ENCODE peak calls at places on chromosomes 12 and 14, in seven cellular contexts. Y, M, V, N, U, F and S are unnamed samples.

GRCh38 chr14:42550282-42550681 is 943.6 kb downstream of the LRFN5 start:
- DNase-seq in Y (no peak), M (no peak), V (no peak), N (no peak), U (no peak), F (no peak), S (no peak)

GRCh38 chr12:90585640-90586304 is 369.2 kb downstream of the CCER1 start:
- DNase-seq in Y (no peak), M (no peak), V (no peak), N (no peak), U (no peak), F (no peak), S (no peak)

GRCh38 chr12:110039085-110039807 is 9.1 kb downstream of the C12orf76 start:
- DNase-seq in Y (no peak), M (peak; percentile 98), V (no peak), N (no peak), U (no peak), F (no peak), S (peak; percentile 99)

GRCh38 chr14:30330452-30330851 is 228.5 kb upstream of the G2E3 start:
- DNase-seq in Y (no peak), M (peak; percentile 40), V (no peak), N (no peak), U (no peak), F (no peak), S (no peak)

GRCh38 chr12:43896496-43896895 is 60.6 kb downstream of the TMEM117 start:
- DNase-seq in Y (no peak), M (no peak), V (no peak), N (no peak), U (no peak), F (no peak), S (no peak)

GRCh38 chr12:24797901-24798300 is 151.0 kb downstream of the BCAT1 start:
- DNase-seq in Y (no peak), M (no peak), V (no peak), N (no peak), U (no peak), F (no peak), S (no peak)

GRCh38 chr12:124764451-124764850 is 99.2 kb downstream of the SCARB1 start:
- DNase-seq in Y (peak; percentile 61), M (peak; percentile 86), V (peak; percentile 25), N (peak; percentile 75), U (no peak), F (peak; percentile 86), S (no peak)

GRCh38 chr12:92107094-92107493 is 38.6 kb downstream of the BTG1 start:
- DNase-seq in Y (no peak), M (no peak), V (no peak), N (no peak), U (no peak), F (no peak), S (no peak)

GRCh38 chr12:12990700-12991468 is 9.2 kb downstream of the HEBP1 start:
- DNase-seq in Y (no peak), M (no peak), V (no peak), N (peak; percentile 25), U (no peak), F (no peak), S (no peak)

GRCh38 chr14:68705741-68706283 is 87.1 kb downstream of the ZFP36L1 start:
- DNase-seq in Y (no peak), M (no peak), V (no peak), N (no peak), U (no peak), F (no peak), S (no peak)

GRCh38 chr12:6855322-6855721 is 3.4 kb downstream of the USP5 start:
- DNase-seq in Y (no peak), M (no peak), V (no peak), N (no peak), U (no peak), F (no peak), S (no peak)

GRCh38 chr12:94145231-94145979 is 3.0 kb upstream of the PLXNC1 start:
- DNase-seq in Y (no peak), M (peak; percentile 61), V (peak; percentile 22), N (no peak), U (no peak), F (no peak), S (no peak)
- H3K27me3 ChIP-seq in Y (peaks cover 23% of the 10 kb centered on the region), M (peaks cover 66% of the 10 kb centered on the region), V (no peaks in the 10 kb centered on the region), N (peaks cover 34% of the 10 kb centered on the region), U (peaks cover 24% of the 10 kb centered on the region), F (no peaks in the 10 kb centered on the region), S (peaks cover 12% of the 10 kb centered on the region)

DNA sequence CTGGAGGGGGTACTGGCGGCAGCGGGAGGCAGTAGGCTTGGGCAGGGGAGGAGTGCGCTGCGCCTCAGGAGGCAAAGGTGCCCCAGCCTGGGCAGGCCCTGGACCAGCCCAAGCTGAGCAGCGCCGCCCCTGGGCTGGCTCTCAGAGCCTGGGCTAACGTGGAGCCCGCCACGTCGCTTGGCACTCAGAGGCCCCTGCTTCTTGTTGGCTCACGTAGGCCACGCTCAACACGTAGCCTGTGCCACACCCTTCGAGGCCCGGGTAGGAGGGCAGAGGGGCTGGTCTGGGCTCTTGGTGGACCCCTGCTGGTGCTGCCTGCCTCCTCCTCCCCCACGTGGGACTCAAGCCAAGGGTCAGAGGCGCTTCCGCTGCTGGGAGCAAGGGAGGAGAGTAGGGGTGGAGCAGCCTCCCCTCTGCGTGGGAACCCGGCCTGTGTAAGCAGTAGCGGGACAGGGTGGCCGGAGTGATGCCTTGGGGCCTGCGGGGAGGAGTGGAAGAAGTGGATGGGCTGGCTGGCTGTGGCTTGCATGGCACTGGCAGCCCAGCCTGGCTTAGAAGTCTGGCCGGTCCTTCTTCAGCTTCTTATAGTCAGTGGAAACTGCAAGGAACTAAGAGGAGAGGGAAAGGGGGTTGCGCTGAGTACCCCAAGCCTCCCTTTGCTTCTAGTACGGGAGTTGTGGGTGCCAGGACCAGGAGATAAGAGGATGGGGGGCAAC is 5.7 kb downstream of the SHMT2 start:
- DNase-seq in Y (peak; percentile 77), M (no peak), V (no peak), N (no peak), U (peak; percentile 84), F (peak; percentile 89), S (peak; percentile 63)
- H3K27me3 ChIP-seq in Y (peaks cover 55% of the 10 kb centered on the region), M (no peaks in the 10 kb centered on the region), V (peaks cover 15% of the 10 kb centered on the region), N (no peaks in the 10 kb centered on the region), U (peaks cover 52% of the 10 kb centered on the region), F (no peaks in the 10 kb centered on the region), S (peaks cover 4% of the 10 kb centered on the region)

DNA sequence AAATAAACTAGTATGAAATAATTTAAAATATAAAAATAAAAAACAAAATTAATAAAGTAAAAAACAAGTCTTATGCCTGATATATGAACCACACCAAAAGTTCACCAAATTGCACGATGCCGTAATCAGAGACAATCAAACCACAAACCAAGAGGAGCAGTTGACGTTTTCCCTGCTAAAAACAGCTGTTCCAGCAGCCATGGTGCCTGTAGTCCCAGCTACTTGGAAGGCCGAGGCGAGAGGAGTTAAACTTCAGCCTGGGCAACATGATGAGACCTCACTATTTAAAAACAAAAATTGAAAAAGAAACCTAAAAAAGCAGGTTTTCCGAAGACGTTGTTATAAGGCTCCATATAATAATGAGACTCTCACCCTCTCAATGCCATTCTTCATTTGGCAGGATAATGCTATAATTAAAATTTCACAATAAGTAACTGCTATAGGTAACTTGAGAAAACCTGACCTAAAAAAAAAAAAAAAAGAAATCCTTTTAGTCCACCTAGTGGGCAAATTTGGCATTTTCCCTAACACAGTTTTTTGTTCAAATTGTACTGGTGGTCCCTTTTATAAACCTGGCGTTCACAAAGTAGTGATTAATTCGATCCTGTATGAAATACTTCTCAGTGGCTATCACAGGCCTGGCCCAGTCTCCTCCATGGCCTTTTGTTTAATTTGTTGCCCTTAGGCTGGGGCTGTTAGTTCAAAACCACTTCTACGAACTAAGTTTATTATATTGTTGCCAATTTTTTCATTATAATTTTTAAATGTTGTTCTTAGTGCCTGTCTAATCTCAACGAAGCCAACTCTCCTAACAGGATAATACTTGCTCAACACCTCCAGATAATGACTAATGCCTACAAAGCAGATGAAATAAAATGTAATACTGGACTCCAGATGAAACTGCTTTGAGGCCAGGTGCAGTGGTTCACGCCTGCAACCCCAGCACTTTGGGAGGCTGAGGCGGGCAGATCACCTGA is 62.1 kb downstream of the TNFAIP2 start:
- DNase-seq in Y (no peak), M (peak; percentile 80), V (peak; percentile 17), N (no peak), U (no peak), F (no peak), S (peak; percentile 27)
- H3K27me3 ChIP-seq in Y (peaks cover 55% of the 10 kb centered on the region), M (no peaks in the 10 kb centered on the region), V (no peaks in the 10 kb centered on the region), N (no peaks in the 10 kb centered on the region), U (peaks cover 50% of the 10 kb centered on the region), F (no peaks in the 10 kb centered on the region), S (no peaks in the 10 kb centered on the region)

DNA sequence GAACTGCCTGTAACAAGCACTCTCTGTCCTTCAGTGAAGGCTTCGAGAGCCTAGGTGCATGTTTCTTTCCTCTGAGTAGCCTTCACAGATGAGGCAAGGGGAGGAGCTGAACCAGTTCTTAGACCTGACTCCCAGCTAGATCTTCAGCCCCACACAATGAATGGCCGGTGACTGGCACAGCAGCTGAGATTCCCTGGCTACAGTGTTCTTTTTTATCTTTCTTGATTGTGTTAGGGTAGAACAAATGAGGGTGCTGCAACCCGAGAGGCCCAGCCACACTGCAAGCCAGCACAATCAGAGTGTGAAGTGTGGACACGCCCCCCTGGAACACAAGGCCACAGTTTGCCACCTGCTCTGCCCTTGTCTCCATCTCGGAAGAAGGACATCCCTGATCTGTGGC is 19.1 kb upstream of the COL2A1 start:
- DNase-seq in Y (peak; percentile 70), M (no peak), V (no peak), N (no peak), U (peak; percentile 56), F (peak; percentile 74), S (no peak)
- H3K27me3 ChIP-seq in Y (peaks cover 23% of the 10 kb centered on the region), M (no peaks in the 10 kb centered on the region), V (no peaks in the 10 kb centered on the region), N (no peaks in the 10 kb centered on the region), U (peaks cover 24% of the 10 kb centered on the region), F (no peaks in the 10 kb centered on the region), S (peaks cover 6% of the 10 kb centered on the region)

GRCh38 chr12:51846209-51846779 is 2.2 kb downstream of the FIGNL2 start:
- DNase-seq in Y (no peak), M (no peak), V (no peak), N (no peak), U (no peak), F (no peak), S (no peak)
- H3K27me3 ChIP-seq in Y (peaks cover 76% of the 10 kb centered on the region), M (peaks cover 39% of the 10 kb centered on the region), V (peaks cover 86% of the 10 kb centered on the region), N (no peaks in the 10 kb centered on the region), U (peaks cover 73% of the 10 kb centered on the region), F (no peaks in the 10 kb centered on the region), S (peaks cover 9% of the 10 kb centered on the region)

GRCh38 chr12:49955899-49956662 is 5.5 kb downstream of the AQP2 start:
- DNase-seq in Y (no peak), M (no peak), V (no peak), N (no peak), U (no peak), F (no peak), S (no peak)
- H3K27me3 ChIP-seq in Y (peaks cover 80% of the 10 kb centered on the region), M (no peaks in the 10 kb centered on the region), V (peaks cover 62% of the 10 kb centered on the region), N (no peaks in the 10 kb centered on the region), U (peaks cover 83% of the 10 kb centered on the region), F (no peaks in the 10 kb centered on the region), S (peaks cover 5% of the 10 kb centered on the region)

GRCh38 chr12:3366451-3367155 is 124.4 kb upstream of the PRMT8 start:
- DNase-seq in Y (no peak), M (no peak), V (no peak), N (no peak), U (no peak), F (no peak), S (no peak)
- H3K27me3 ChIP-seq in Y (peaks cover 69% of the 10 kb centered on the region), M (peaks cover 5% of the 10 kb centered on the region), V (peaks cover 45% of the 10 kb centered on the region), N (no peaks in the 10 kb centered on the region), U (peaks cover 54% of the 10 kb centered on the region), F (no peaks in the 10 kb centered on the region), S (peaks cover 10% of the 10 kb centered on the region)

GRCh38 chr14:28773917-28774691 is 7.5 kb downstream of the FOXG1 start:
- DNase-seq in Y (no peak), M (no peak), V (no peak), N (peak; percentile 89), U (no peak), F (no peak), S (no peak)
- H3K27me3 ChIP-seq in Y (peaks cover 100% of the 10 kb centered on the region), M (peaks cover 98% of the 10 kb centered on the region), V (no peaks in the 10 kb centered on the region), N (no peaks in the 10 kb centered on the region), U (peaks cover 100% of the 10 kb centered on the region), F (peaks cover 4% of the 10 kb centered on the region), S (peaks cover 28% of the 10 kb centered on the region)